ENCODE peak calls at places on chromosomes 7 and 10, in four cellular contexts. A, J, F and Q are unnamed samples.

GRCh38 chr10:29699621-29700020 is 64.8 kb upstream of the SVIL start:
- DNase-seq in A (no peak), J (no peak), F (no peak), Q (no peak)

GRCh38 chr10:88507380-88507779 is 75.7 kb downstream of the RNLS start:
- DNase-seq in A (no peak), J (no peak), F (no peak), Q (no peak)

GRCh38 chr7:28405662-28406061 is 6.7 kb upstream of the CREB5 start:
- DNase-seq in A (peak; percentile 46), J (peak; percentile 37), F (no peak), Q (peak; percentile 85)

GRCh38 chr7:47132471-47132870 is 449.4 kb downstream of the TNS3 start:
- DNase-seq in A (no peak), J (no peak), F (no peak), Q (no peak)

GRCh38 chr7:1459930-1460756 is 873 bp upstream of the MICALL2 start:
- DNase-seq in A (peak; percentile 63), J (peak; percentile 43), F (no peak), Q (peak; percentile 81)

GRCh38 chr7:69739182-69739581 is 140.9 kb downstream of the AUTS2 start:
- DNase-seq in A (no peak), J (no peak), F (no peak), Q (no peak)

GRCh38 chr7:148883233-148884048 is 650 bp downstream of the EZH2 start:
- DNase-seq in A (peak; percentile 24), J (peak; percentile 47), F (peak; percentile 28), Q (peak; percentile 75)

GRCh38 chr7:87476179-87476557 is 688 bp upstream of the ABCB4 start:
- DNase-seq in A (no peak), J (no peak), F (no peak), Q (no peak)

GRCh38 chr10:114652402-114653368 is 5.4 kb downstream of the ABLIM1 start:
- DNase-seq in A (no peak), J (no peak), F (no peak), Q (no peak)

GRCh38 chr10:22853906-22854447 is 73.9 kb upstream of the ARMC3 start:
- DNase-seq in A (no peak), J (no peak), F (no peak), Q (no peak)

GRCh38 chr7:26469188-26469587 is 177.5 kb downstream of the SNX10 start:
- DNase-seq in A (no peak), J (no peak), F (no peak), Q (no peak)

GRCh38 chr10:21243748-21244257 is 281.7 kb downstream of the SKIDA1 start:
- DNase-seq in A (no peak), J (no peak), F (no peak), Q (no peak)

GRCh38 chr10:130300608-130301025 is 164.4 kb downstream of the GLRX3 start:
- DNase-seq in A (peak; percentile 69), J (no peak), F (no peak), Q (no peak)

GRCh38 chr7:154777489-154777888 is 225.4 kb downstream of the PAXIP1 start:
- DNase-seq in A (no peak), J (no peak), F (no peak), Q (no peak)

GRCh38 chr10:35195361-35196306 is 69.0 kb downstream of the CREM start:
- DNase-seq in A (peak; percentile 86), J (peak; percentile 76), F (peak; percentile 70), Q (peak; percentile 92)

GRCh38 chr10:15245530-15245929 is 77.0 kb upstream of the NMT2 start:
- DNase-seq in A (no peak), J (no peak), F (no peak), Q (no peak)
- TF ChIP-seq CTCF in A (no peak), J (no peak), F (peak; percentile 25), Q (no peak)

GRCh38 chr10:3668961-3669330 is 116.1 kb downstream of the KLF6 start:
- DNase-seq in A (no peak), J (no peak), F (no peak), Q (no peak)

GRCh38 chr10:3665316-3665908 is 119.6 kb downstream of the KLF6 start:
- DNase-seq in A (no peak), J (no peak), F (no peak), Q (no peak)

GRCh38 chr10:3671431-3671955 is 113.5 kb downstream of the KLF6 start:
- DNase-seq in A (no peak), J (no peak), F (no peak), Q (no peak)

GRCh38 chr10:3666525-3667302 is 118.3 kb downstream of the KLF6 start:
- DNase-seq in A (no peak), J (no peak), F (no peak), Q (no peak)

DNA sequence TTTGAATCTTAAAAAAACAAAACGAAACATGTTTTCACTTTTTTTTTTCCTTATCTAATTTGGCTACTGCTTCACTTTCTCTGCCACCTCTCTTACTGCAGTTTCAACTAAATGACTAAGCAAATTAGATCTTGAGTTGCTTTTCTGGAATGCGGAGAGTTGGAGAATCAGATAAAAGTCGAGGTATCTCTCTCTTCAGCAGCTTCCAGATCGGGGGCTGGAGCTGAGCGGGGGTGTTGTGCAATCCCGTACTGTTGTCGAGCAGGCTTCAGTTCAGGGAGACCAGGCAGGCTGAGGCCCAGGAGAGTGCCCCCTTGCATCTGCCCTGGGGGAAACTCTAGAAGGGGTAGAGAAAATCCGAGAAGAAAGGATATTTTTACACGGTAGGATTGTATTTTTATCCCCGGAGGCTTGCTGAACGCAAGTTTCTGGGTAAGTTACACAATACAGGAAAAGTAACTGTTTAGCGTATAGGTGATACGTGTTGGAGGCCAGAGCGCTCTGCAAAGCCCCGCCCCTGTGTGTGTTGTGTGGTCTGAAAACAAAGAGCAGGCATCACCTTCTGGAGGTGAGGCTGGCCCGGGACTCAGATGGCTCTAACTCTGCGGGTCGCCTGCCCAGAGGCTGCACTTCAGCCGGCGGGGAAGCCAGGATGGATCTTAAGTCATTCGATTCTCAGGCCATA is 116.6 kb downstream of the KLF6 start:
- DNase-seq in A (no peak), J (peak; percentile 69), F (no peak), Q (no peak)
- H3K4me1 ChIP-seq in A (no peaks in the 10 kb centered on the region), J (no peaks in the 10 kb centered on the region), F (no peaks in the 10 kb centered on the region), Q (no peaks in the 10 kb centered on the region)

GRCh38 chr10:27741173-27742091 is 4.2 kb downstream of the MKX start:
- DNase-seq in A (no peak), J (peak; percentile 20), F (no peak), Q (peak; percentile 65)

GRCh38 chr10:27742195-27742925 is 3.3 kb downstream of the MKX start:
- DNase-seq in A (peak; percentile 80), J (peak; percentile 87), F (peak; percentile 38), Q (peak; percentile 92)

GRCh38 chr10:27744478-27745379 is 890 bp downstream of the MKX start:
- DNase-seq in A (peak; percentile 21), J (peak; percentile 46), F (no peak), Q (peak; percentile 72)

GRCh38 chr10:27743736-27744477 is 1.7 kb downstream of the MKX start:
- DNase-seq in A (no peak), J (no peak), F (no peak), Q (peak; percentile 65)

GRCh38 chr10:27742926-27743735 is 2.5 kb downstream of the MKX start:
- DNase-seq in A (peak; percentile 28), J (peak; percentile 42), F (no peak), Q (peak; percentile 75)
- TF ChIP-seq POLR2A in A (peak; percentile 8), J (no peak), F (no peak), Q (no peak)

DNA sequence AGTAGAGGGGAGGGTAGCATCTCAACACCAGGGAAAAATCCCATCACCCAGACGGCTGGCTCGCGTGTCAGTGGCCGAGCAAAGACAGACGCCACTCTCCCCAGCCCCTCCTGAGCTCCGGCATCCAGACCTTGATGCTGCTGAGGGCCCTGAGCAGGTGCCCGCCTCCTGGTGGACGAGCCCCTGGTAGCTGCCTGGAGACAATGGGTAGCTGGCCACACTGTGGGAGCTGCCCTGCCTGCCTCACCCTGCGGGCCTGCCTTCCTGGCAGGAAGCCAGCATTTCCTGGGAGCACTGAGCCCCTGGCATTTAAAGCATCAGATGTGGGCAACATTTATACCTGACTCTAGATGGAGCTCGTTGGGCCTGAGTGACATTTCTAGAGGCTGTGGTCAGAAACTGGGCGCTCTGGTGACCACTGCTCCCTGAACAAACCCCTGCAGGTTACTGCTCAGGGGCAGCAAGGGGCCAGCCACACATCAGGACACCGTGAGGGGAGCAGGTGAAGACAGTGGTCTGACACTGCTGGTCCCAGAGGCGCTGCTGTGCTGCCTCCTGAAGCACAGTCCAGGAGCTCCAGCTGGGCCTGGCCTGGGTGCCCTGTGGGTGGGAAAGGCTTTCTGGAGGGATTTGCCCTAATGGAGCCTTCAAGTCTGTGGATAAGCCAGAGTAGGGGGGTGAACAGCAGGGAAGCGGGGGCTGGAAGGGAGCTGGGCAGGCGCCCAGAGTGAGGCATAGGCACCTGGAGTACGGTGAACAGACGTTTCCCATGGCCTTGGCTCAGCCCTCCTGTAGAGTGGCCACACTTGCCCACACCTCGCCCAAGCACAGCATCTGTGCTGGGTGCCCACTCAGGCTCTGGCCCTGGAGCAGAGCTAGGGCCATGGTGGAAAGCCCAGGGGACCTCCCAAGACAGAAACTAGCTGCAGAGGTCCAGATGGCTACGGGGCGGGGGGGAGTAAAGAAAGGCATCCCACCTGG is 138.7 kb downstream of the MAPK8 start:
- DNase-seq in A (no peak), J (no peak), F (no peak), Q (peak; percentile 53)
- TF ChIP-seq CTCF in A (no peak), J (no peak), F (no peak), Q (no peak)

DNA sequence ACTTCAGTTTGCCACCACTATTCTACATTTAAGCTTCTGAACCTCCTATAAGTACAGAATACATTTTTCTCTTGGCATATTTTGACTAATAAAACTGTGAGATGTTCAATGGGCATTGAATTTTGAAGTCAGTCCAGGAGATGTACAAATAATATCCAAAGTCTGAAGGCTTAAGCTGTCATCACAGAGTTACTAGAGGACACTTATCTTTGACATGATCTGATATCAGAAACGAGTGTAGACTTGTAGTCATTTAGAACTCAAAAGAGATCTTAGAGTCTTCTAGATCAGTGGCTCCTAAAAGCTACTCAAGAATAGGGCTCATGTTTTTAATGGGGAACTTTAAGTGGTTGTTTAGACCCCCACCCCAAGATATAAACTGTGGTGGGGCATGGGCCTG is 160.5 kb downstream of the ARID5B start:
- DNase-seq in A (no peak), J (no peak), F (no peak), Q (no peak)
- H3K4me1 ChIP-seq in A (peaks cover 10% of the 10 kb centered on the region), J (peaks cover 18% of the 10 kb centered on the region), F (peaks cover 9% of the 10 kb centered on the region), Q (peaks cover 55% of the 10 kb centered on the region)

DNA sequence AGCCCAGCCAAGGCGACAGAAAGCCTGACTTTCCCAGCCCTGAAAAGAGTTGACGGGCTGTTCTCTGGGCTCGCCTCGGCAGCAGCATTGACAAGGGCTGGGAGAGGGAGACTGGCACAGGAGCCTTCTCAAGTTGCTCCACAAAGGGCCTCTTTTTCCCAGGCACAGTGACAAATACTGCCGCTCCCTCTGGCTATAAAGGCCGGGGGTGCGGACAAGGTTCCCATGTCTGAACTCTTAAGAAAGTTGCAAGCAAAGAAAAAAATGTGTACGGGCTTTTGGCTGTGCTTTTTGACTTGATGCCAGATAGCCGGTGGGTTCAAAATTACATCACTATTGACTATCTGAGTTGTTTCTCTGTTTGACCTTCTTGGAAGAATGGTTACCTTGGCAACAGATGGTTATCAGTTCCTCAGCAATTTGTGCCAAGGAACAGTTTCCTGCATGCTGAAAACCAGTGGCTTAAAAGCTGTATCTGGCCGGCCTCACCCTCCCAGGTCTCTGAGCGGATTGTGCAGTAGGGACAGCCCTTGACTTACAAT is 115.9 kb upstream of the EEPD1 start:
- DNase-seq in A (peak; percentile 86), J (peak; percentile 51), F (peak; percentile 66), Q (no peak)
- TF ChIP-seq POLR2A in A (peak; percentile 21), J (no peak), F (no peak), Q (no peak)